ENCODE peak calls at places on chromosomes 12 and 14, in ten cellular contexts. D is H54, Z is HCT116, P is tibial nerve, X is body of pancreas, O is adrenal gland, G is K562, C is GM12891, T is uterus, J is heart left ventricle. Y is an unnamed sample.
A peak's percentile ranks its signal among the peaks of the same experiment; 100 is the strongest.

GRCh38 chr12:93126069-93126474 is 197.0 kb upstream of the EEA1 start:
- DNase-seq in D (no peak), Z (no peak), P (no peak), X (no peak), O (no peak), G (no peak), C (no peak), T (no peak), J (no peak), Y (no peak)

GRCh38 chr12:103729499-103729898 is 111.5 kb downstream of the NT5DC3 start:
- DNase-seq in D (no peak), Z (no peak), P (no peak), X (no peak), O (no peak), G (no peak), C (no peak), T (no peak), J (no peak), Y (no peak)

GRCh38 chr14:77131206-77131605 is 10.4 kb downstream of the ZDHHC22 start:
- DNase-seq in D (no peak), Z (no peak), P (no peak), X (no peak), O (no peak), G (no peak), C (no peak), T (no peak), J (no peak), Y (no peak)

GRCh38 chr14:105421723-105422615 is 2.3 kb downstream of the MTA1 start:
- DNase-seq in D (no peak), Z (no peak), P (no peak), X (no peak), O (no peak), G (no peak), C (no peak), T (no peak), J (no peak), Y (no peak)

GRCh38 chr14:64508215-64508776 is 3.7 kb downstream of the ZBTB1 start:
- DNase-seq in D (no peak), Z (no peak), P (no peak), X (no peak), O (no peak), G (no peak), C (no peak), T (no peak), J (no peak), Y (no peak)

GRCh38 chr14:24096545-24097181 is 2.6 kb downstream of the PCK2 start:
- DNase-seq in D (no peak), Z (no peak), P (no peak), X (no peak), O (no peak), G (no peak), C (no peak), T (no peak), J (no peak), Y (no peak)

GRCh38 chr14:89672636-89673279 is 255.7 kb upstream of the FOXN3 start:
- DNase-seq in D (no peak), Z (no peak), P (no peak), X (no peak), O (peak; percentile 51), G (peak; percentile 7), C (no peak), T (no peak), J (no peak), Y (peak; percentile 44)

GRCh38 chr14:105863296-105864108 is 337.1 kb downstream of the TMEM121 start:
- DNase-seq in D (no peak), Z (no peak), P (peak; percentile 8), X (peak; percentile 6), O (no peak), G (no peak), C (peak; percentile 12), T (peak; percentile 6), J (peak; percentile 14), Y (no peak)

GRCh38 chr12:91902860-91903683 is 242.6 kb downstream of the BTG1 start:
- DNase-seq in D (no peak), Z (no peak), P (no peak), X (no peak), O (no peak), G (no peak), C (no peak), T (no peak), J (no peak), Y (no peak)
- TF ChIP-seq POLR2A in D (no peak), Z (no peak), P (no peak), X (no peak), O (no peak), G (no peak), C (no peak), T (no peak), J (no peak), Y (no peak)

GRCh38 chr14:75520852-75521251 is 1.4 kb upstream of the BATF start:
- DNase-seq in D (no peak), Z (no peak), P (no peak), X (no peak), O (no peak), G (no peak), C (no peak), T (no peak), J (no peak), Y (no peak)

GRCh38 chr14:75522919-75523318 is 650 bp downstream of the BATF start:
- DNase-seq in D (no peak), Z (no peak), P (no peak), X (no peak), O (no peak), G (no peak), C (no peak), T (no peak), J (no peak), Y (no peak)

GRCh38 chr14:75523771-75524171 is 1.5 kb downstream of the BATF start:
- DNase-seq in D (no peak), Z (no peak), P (no peak), X (no peak), O (peak; percentile 33), G (no peak), C (no peak), T (no peak), J (no peak), Y (no peak)

GRCh38 chr14:75521415-75522199 is 662 bp upstream of the BATF start:
- DNase-seq in D (no peak), Z (no peak), P (no peak), X (no peak), O (no peak), G (no peak), C (no peak), T (no peak), J (no peak), Y (no peak)

DNA sequence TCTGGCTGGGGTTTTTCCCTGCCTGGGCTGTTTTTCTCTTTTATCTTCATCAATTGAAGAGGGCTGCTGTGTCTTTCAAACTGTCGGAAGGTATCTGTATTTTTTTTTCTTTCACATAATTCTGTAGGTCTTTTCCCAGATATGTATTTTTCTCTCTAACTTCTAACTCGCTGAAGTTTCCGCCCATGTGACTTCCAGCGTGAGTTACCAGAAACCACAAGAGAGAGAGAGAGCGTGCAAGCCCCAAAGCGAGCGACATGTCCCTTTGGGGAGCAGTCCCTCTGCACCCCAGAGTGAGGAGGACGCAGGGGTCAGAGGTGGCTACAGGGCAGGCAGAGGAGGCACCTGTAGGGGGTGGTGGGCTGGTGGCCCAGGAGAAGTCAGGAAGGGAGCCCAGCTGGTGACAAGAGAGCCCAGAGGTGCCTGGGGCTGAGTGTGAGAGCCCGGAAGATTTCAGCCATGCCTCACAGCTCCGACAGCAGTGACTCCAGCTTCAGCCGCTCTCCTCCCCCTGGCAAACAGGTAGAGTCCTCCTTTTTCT is at the start of gene BATF:
- DNase-seq in D (no peak), Z (no peak), P (no peak), X (no peak), O (no peak), G (no peak), C (peak; percentile 42), T (no peak), J (no peak), Y (peak; percentile 17)
- TF ChIP-seq POLR2A in D (no peak), Z (no peak), P (no peak), X (no peak), O (no peak), G (no peak), C (peak; percentile 95), T (no peak), J (no peak), Y (peak; percentile 67)

GRCh38 chr12:53454710-53455109 is 2.8 kb downstream of the PCBP2 start:
- DNase-seq in D (no peak), Z (no peak), P (no peak), X (no peak), O (no peak), G (no peak), C (no peak), T (no peak), J (no peak), Y (no peak)

GRCh38 chr12:53451661-53452158 is at the start of gene PCBP2:
- DNase-seq in D (peak; percentile 86), Z (peak; percentile 99), P (peak; percentile 94), X (peak; percentile 98), O (peak; percentile 99), G (peak; percentile 98), C (peak; percentile 95), T (peak; percentile 98), J (peak; percentile 99), Y (peak; percentile 99)

GRCh38 chr12:53450936-53451335 is 966 bp upstream of the PCBP2 start:
- DNase-seq in D (no peak), Z (no peak), P (no peak), X (no peak), O (no peak), G (no peak), C (no peak), T (no peak), J (no peak), Y (no peak)

GRCh38 chr12:53453953-53454640 is 2.2 kb downstream of the PCBP2 start:
- DNase-seq in D (no peak), Z (no peak), P (no peak), X (no peak), O (no peak), G (no peak), C (no peak), T (no peak), J (no peak), Y (no peak)

GRCh38 chr12:53452159-53453077 is 516 bp downstream of the PCBP2 start:
- DNase-seq in D (peak; percentile 76), Z (peak; percentile 64), P (peak; percentile 76), X (peak; percentile 88), O (peak; percentile 96), G (peak; percentile 93), C (peak; percentile 50), T (peak; percentile 87), J (peak; percentile 93), Y (peak; percentile 96)
- TF ChIP-seq POLR2A in D (peak; percentile 23), Z (peak; percentile 5), P (peak; percentile 5), X (no peak), O (no peak), G (peak; percentile 74), C (peak; percentile 80), T (peak; percentile 21), J (peak; percentile 22), Y (no peak)

GRCh38 chr14:99685061-99685995 is 1.2 kb downstream of the CYP46A1 start:
- DNase-seq in D (no peak), Z (no peak), P (no peak), X (no peak), O (no peak), G (no peak), C (no peak), T (peak; percentile 13), J (no peak), Y (no peak)

GRCh38 chr14:99682809-99683618 is 1.1 kb upstream of the CYP46A1 start:
- DNase-seq in D (peak; percentile 87), Z (peak; percentile 46), P (peak; percentile 67), X (peak; percentile 84), O (peak; percentile 88), G (peak; percentile 74), C (peak; percentile 80), T (peak; percentile 81), J (peak; percentile 83), Y (peak; percentile 90)

GRCh38 chr14:99684356-99684952 is 356 bp downstream of the CYP46A1 start:
- DNase-seq in D (no peak), Z (no peak), P (no peak), X (no peak), O (no peak), G (no peak), C (no peak), T (no peak), J (no peak), Y (peak; percentile 27)

GRCh38 chr14:99681832-99682148 is 2.3 kb upstream of the CYP46A1 start:
- DNase-seq in D (no peak), Z (no peak), P (no peak), X (no peak), O (no peak), G (no peak), C (no peak), T (no peak), J (no peak), Y (no peak)

DNA sequence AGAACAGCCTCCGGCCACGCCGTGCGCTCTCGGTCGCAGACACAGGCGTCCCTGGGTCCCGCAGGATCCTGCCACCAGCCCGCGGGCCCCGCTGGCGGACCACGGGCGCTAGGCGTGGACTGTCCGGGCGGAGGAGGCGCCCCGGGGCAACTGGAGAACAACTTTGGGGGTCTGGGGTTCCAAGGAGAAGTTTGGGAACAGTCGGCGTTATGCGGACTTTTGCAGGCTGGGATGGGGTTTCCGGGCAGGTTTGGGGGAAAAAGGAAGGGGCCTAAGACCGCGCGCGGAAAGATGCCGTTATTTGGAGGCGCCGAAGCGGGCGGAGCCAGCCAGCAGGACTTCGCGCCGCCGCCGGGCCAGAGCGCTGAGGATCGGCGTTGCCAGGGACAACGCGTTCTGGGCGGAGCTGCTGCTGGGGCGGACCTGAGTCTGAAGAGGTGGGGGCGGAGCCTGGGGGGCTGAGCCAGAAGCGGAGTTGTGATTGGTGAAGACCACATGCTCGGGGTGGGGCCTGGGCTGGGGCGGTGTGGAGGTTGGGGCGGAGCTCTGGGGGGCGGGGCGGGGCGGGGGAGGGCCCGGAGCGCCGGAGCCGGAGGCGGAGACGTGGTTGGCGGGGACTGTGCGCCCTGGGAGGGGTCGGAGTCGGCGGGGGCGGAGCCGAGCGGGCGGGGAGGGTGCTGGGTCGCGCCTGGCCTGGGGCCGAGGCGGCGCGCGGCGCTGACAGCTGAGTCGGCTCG is at the start of gene CYP46A1:
- DNase-seq in D (peak; percentile 96), Z (peak; percentile 97), P (peak; percentile 100), X (peak; percentile 100), O (peak; percentile 100), G (peak; percentile 99), C (peak; percentile 99), T (peak; percentile 100), J (peak; percentile 100), Y (peak; percentile 99)
- TF ChIP-seq POLR2A in D (peak; percentile 29), Z (no peak), P (peak; percentile 24), X (no peak), O (no peak), G (peak; percentile 77), C (peak; percentile 26), T (peak; percentile 35), J (peak; percentile 28), Y (peak; percentile 48)